ENCODE peak calls at places on chromosomes 4 and X, in eight cellular contexts. One of them, this sample, is unnamed.

GRCh38 chr4:62740296-62740695 is 1540.2 kb downstream of the ADGRL3 start:
- DNase-seq in hepatocyte: no peak
- DNase-seq in endothelial cell of umbilical vein: no peak
- DNase-seq in K562: no peak
- DNase-seq in fibroblast of lung: no peak
- DNase-seq in H1: no peak
- DNase-seq in PC-3: no peak
- DNase-seq in MM.1S: no peak
- DNase-seq in this sample: no peak

GRCh38 chr4:7255488-7255881 is 63.1 kb downstream of the SORCS2 start:
- DNase-seq in hepatocyte: no peak
- DNase-seq in endothelial cell of umbilical vein: no peak
- DNase-seq in K562: no peak
- DNase-seq in fibroblast of lung: no peak
- DNase-seq in H1: no peak
- DNase-seq in PC-3: no peak
- DNase-seq in MM.1S: no peak
- DNase-seq in this sample: no peak

GRCh38 chr4:169315530-169316306 is 45.0 kb upstream of the SH3RF1 start:
- DNase-seq in hepatocyte: peak
- DNase-seq in endothelial cell of umbilical vein: peak
- DNase-seq in K562: no peak
- DNase-seq in fibroblast of lung: peak
- DNase-seq in H1: no peak
- DNase-seq in PC-3: peak
- DNase-seq in MM.1S: no peak
- DNase-seq in this sample: peak

GRCh38 chrX:69618803-69619202 is 2.9 kb downstream of the EDA start:
- DNase-seq in hepatocyte: peak
- DNase-seq in endothelial cell of umbilical vein: peak
- DNase-seq in K562: no peak
- DNase-seq in fibroblast of lung: no peak
- DNase-seq in H1: no peak
- DNase-seq in PC-3: peak
- DNase-seq in MM.1S: peak
- DNase-seq in this sample: no peak

GRCh38 chr4:85725727-85726170 is 250.8 kb downstream of the ARHGAP24 start:
- DNase-seq in hepatocyte: peak
- DNase-seq in endothelial cell of umbilical vein: peak
- DNase-seq in K562: peak
- DNase-seq in fibroblast of lung: no peak
- DNase-seq in H1: no peak
- DNase-seq in PC-3: no peak
- DNase-seq in MM.1S: peak
- DNase-seq in this sample: no peak

GRCh38 chr4:140764785-140765392 is 8.7 kb upstream of the TBC1D9 start:
- DNase-seq in hepatocyte: peak
- DNase-seq in endothelial cell of umbilical vein: no peak
- DNase-seq in K562: no peak
- DNase-seq in fibroblast of lung: peak
- DNase-seq in H1: no peak
- DNase-seq in PC-3: no peak
- DNase-seq in MM.1S: no peak
- DNase-seq in this sample: no peak

GRCh38 chrX:9729161-9729885 is 36.3 kb downstream of the GPR143 start:
- DNase-seq in hepatocyte: no peak
- DNase-seq in endothelial cell of umbilical vein: no peak
- DNase-seq in K562: no peak
- DNase-seq in fibroblast of lung: no peak
- DNase-seq in H1: no peak
- DNase-seq in PC-3: no peak
- DNase-seq in MM.1S: no peak
- DNase-seq in this sample: no peak

GRCh38 chr4:17565846-17566245 is 11.2 kb upstream of the LAP3 start:
- DNase-seq in hepatocyte: no peak
- DNase-seq in endothelial cell of umbilical vein: no peak
- DNase-seq in K562: no peak
- DNase-seq in fibroblast of lung: no peak
- DNase-seq in H1: no peak
- DNase-seq in PC-3: no peak
- DNase-seq in MM.1S: no peak
- DNase-seq in this sample: no peak

GRCh38 chrX:153582896-153583295 is 16.0 kb downstream of the CCNQ start:
- DNase-seq in hepatocyte: peak
- DNase-seq in endothelial cell of umbilical vein: peak
- DNase-seq in K562: peak
- DNase-seq in fibroblast of lung: peak
- DNase-seq in H1: no peak
- DNase-seq in PC-3: no peak
- DNase-seq in MM.1S: peak
- DNase-seq in this sample: no peak

GRCh38 chr4:173039617-173040176 is 128.9 kb upstream of the GALNT7 start:
- DNase-seq in hepatocyte: no peak
- DNase-seq in endothelial cell of umbilical vein: no peak
- DNase-seq in K562: no peak
- DNase-seq in fibroblast of lung: no peak
- DNase-seq in H1: no peak
- DNase-seq in PC-3: peak
- DNase-seq in MM.1S: no peak
- DNase-seq in this sample: no peak

GRCh38 chr4:188680667-188681063 is 541.4 kb downstream of the TRIML1 start:
- DNase-seq in hepatocyte: no peak
- DNase-seq in endothelial cell of umbilical vein: no peak
- DNase-seq in K562: no peak
- DNase-seq in fibroblast of lung: no peak
- DNase-seq in H1: no peak
- DNase-seq in PC-3: no peak
- DNase-seq in MM.1S: no peak
- DNase-seq in this sample: no peak

GRCh38 chrX:86806786-86807185 is 658.5 kb downstream of the DACH2 start:
- DNase-seq in hepatocyte: peak
- DNase-seq in endothelial cell of umbilical vein: no peak
- DNase-seq in K562: peak
- DNase-seq in fibroblast of lung: no peak
- DNase-seq in H1: no peak
- DNase-seq in PC-3: peak
- DNase-seq in MM.1S: peak
- DNase-seq in this sample: no peak

GRCh38 chr4:6470502-6471302 is 1.7 kb downstream of the PPP2R2C start:
- DNase-seq in hepatocyte: peak
- DNase-seq in endothelial cell of umbilical vein: peak
- DNase-seq in K562: peak
- DNase-seq in fibroblast of lung: peak
- DNase-seq in H1: peak
- DNase-seq in PC-3: peak
- DNase-seq in MM.1S: no peak
- DNase-seq in this sample: no peak

GRCh38 chr4:1870578-1871443 is at the start of gene NSD2:
- DNase-seq in hepatocyte: peak
- DNase-seq in endothelial cell of umbilical vein: peak
- DNase-seq in K562: peak
- DNase-seq in fibroblast of lung: peak
- DNase-seq in H1: peak
- DNase-seq in PC-3: peak
- DNase-seq in MM.1S: peak
- DNase-seq in this sample: no peak
- TF ChIP-seq EZH2 in hepatocyte: no peak
- TF ChIP-seq EZH2 in endothelial cell of umbilical vein: no peak
- TF ChIP-seq EZH2 in K562: no peak
- TF ChIP-seq EZH2 in fibroblast of lung: no peak
- TF ChIP-seq EZH2 in H1: no peak
- TF ChIP-seq EZH2 in PC-3: no peak
- TF ChIP-seq EZH2 in MM.1S: no peak
- TF ChIP-seq EZH2 in this sample: no peak

GRCh38 chr4:37244583-37245390 is at the start of gene NWD2:
- DNase-seq in hepatocyte: peak
- DNase-seq in endothelial cell of umbilical vein: no peak
- DNase-seq in K562: no peak
- DNase-seq in fibroblast of lung: peak
- DNase-seq in H1: peak
- DNase-seq in PC-3: no peak
- DNase-seq in MM.1S: no peak
- DNase-seq in this sample: no peak

GRCh38 chr4:37246891-37247290 is 2.3 kb downstream of the NWD2 start:
- DNase-seq in hepatocyte: no peak
- DNase-seq in endothelial cell of umbilical vein: no peak
- DNase-seq in K562: no peak
- DNase-seq in fibroblast of lung: no peak
- DNase-seq in H1: no peak
- DNase-seq in PC-3: peak
- DNase-seq in MM.1S: no peak
- DNase-seq in this sample: no peak

GRCh38 chr4:37243061-37243460 is 1.5 kb upstream of the NWD2 start:
- DNase-seq in hepatocyte: peak
- DNase-seq in endothelial cell of umbilical vein: no peak
- DNase-seq in K562: no peak
- DNase-seq in fibroblast of lung: no peak
- DNase-seq in H1: peak
- DNase-seq in PC-3: no peak
- DNase-seq in MM.1S: no peak
- DNase-seq in this sample: no peak

GRCh38 chr4:37243722-37244582 is 591 bp upstream of the NWD2 start:
- DNase-seq in hepatocyte: peak
- DNase-seq in endothelial cell of umbilical vein: no peak
- DNase-seq in K562: no peak
- DNase-seq in fibroblast of lung: peak
- DNase-seq in H1: peak
- DNase-seq in PC-3: no peak
- DNase-seq in MM.1S: no peak
- DNase-seq in this sample: no peak

DNA sequence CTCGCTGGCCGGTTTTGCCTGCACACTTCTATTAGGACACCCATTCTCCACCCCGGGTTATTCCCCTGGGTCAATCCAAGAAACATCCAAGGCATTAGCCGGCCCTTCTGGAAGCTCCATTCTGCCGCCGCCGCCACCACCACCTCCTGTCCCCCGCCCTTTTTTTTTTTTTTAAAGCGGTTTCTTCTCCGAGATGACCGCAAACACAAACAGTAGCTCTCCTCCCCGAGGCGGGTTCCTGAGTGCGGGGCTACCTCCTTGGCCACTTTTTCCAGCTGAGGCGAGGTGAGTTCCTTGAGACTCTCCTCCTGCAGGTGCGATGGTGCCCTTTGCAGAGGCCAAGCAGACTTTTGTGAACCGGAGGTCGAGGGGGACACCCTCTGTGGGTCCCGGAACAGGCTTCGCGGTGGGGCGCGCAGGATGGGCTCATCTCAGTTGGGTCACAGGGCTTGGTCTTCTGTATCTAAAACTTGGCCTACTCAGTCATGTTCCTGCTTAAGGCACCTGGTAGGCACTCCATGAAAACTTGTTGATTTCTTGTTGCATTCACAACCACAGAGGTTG is 930 bp downstream of the NWD2 start:
- DNase-seq in hepatocyte: no peak
- DNase-seq in endothelial cell of umbilical vein: no peak
- DNase-seq in K562: no peak
- DNase-seq in fibroblast of lung: no peak
- DNase-seq in H1: no peak
- DNase-seq in PC-3: no peak
- DNase-seq in MM.1S: no peak
- DNase-seq in this sample: no peak
- TF ChIP-seq EZH2 in hepatocyte: no peak
- TF ChIP-seq EZH2 in endothelial cell of umbilical vein: no peak
- TF ChIP-seq EZH2 in K562: no peak
- TF ChIP-seq EZH2 in fibroblast of lung: no peak
- TF ChIP-seq EZH2 in H1: no peak
- TF ChIP-seq EZH2 in PC-3: no peak
- TF ChIP-seq EZH2 in MM.1S: no peak
- TF ChIP-seq EZH2 in this sample: no peak

GRCh38 chr4:121952290-121952689 is 430 bp upstream of the TRPC3 start:
- DNase-seq in hepatocyte: no peak
- DNase-seq in endothelial cell of umbilical vein: no peak
- DNase-seq in K562: no peak
- DNase-seq in fibroblast of lung: no peak
- DNase-seq in H1: no peak
- DNase-seq in PC-3: no peak
- DNase-seq in MM.1S: no peak
- DNase-seq in this sample: no peak
- TF ChIP-seq EZH2 in hepatocyte: no peak
- TF ChIP-seq EZH2 in endothelial cell of umbilical vein: no peak
- TF ChIP-seq EZH2 in K562: no peak
- TF ChIP-seq EZH2 in fibroblast of lung: no peak
- TF ChIP-seq EZH2 in H1: peak
- TF ChIP-seq EZH2 in PC-3: no peak
- TF ChIP-seq EZH2 in MM.1S: no peak
- TF ChIP-seq EZH2 in this sample: peak

GRCh38 chr4:72566573-72566972 is 2.4 kb downstream of the ADAMTS3 start:
- DNase-seq in hepatocyte: no peak
- DNase-seq in endothelial cell of umbilical vein: no peak
- DNase-seq in K562: no peak
- DNase-seq in fibroblast of lung: no peak
- DNase-seq in H1: no peak
- DNase-seq in PC-3: no peak
- DNase-seq in MM.1S: no peak
- DNase-seq in this sample: no peak

GRCh38 chr4:72568959-72569718 is at the start of gene ADAMTS3:
- DNase-seq in hepatocyte: peak
- DNase-seq in endothelial cell of umbilical vein: peak
- DNase-seq in K562: peak
- DNase-seq in fibroblast of lung: peak
- DNase-seq in H1: peak
- DNase-seq in PC-3: peak
- DNase-seq in MM.1S: peak
- DNase-seq in this sample: no peak

GRCh38 chr4:72567036-72567435 is 2.0 kb downstream of the ADAMTS3 start:
- DNase-seq in hepatocyte: no peak
- DNase-seq in endothelial cell of umbilical vein: peak
- DNase-seq in K562: no peak
- DNase-seq in fibroblast of lung: no peak
- DNase-seq in H1: no peak
- DNase-seq in PC-3: no peak
- DNase-seq in MM.1S: no peak
- DNase-seq in this sample: no peak

GRCh38 chr4:72569719-72570235 is 756 bp upstream of the ADAMTS3 start:
- DNase-seq in hepatocyte: no peak
- DNase-seq in endothelial cell of umbilical vein: peak
- DNase-seq in K562: no peak
- DNase-seq in fibroblast of lung: peak
- DNase-seq in H1: no peak
- DNase-seq in PC-3: peak
- DNase-seq in MM.1S: no peak
- DNase-seq in this sample: no peak

DNA sequence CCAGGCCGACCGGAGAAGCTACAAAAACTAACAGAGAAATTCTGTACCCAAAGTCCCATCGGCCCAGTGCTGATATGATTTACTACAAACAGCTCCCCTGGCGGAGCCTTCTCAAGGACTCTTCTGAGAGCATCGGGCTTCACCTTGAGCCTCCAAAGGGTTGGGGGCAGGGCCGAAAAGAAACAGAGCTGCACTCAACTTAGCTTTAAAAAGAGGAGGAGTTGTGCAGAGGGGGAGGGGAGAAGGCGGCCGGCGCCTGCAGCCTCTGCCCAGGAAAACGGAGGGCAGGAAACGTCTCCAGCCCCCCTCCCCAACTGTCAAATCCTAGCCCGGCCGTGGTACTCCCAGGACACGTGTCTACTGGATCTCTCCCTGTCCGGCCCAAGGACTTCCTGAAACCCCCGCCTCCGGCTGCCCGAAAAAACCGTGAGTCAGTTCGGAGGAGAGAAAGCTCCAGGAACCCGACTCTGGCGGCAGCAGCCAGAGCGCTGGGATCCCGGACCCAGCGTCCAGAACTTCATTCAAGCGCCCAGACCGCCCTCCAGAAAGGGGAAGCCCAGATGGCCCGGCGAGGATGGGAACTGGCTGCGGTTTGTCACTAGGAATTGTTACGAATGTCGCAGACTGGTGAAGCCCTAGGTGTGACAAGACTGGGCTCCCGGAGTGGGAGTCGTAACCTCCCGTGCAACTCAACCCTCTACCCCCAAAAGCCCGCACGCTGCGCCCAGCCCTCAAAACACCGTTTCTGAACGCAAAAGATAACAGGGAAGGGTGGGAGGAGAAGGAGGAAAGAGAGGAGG is 1.0 kb downstream of the ADAMTS3 start:
- DNase-seq in hepatocyte: peak
- DNase-seq in endothelial cell of umbilical vein: peak
- DNase-seq in K562: peak
- DNase-seq in fibroblast of lung: peak
- DNase-seq in H1: peak
- DNase-seq in PC-3: peak
- DNase-seq in MM.1S: peak
- DNase-seq in this sample: no peak
- TF ChIP-seq EZH2 in hepatocyte: no peak
- TF ChIP-seq EZH2 in endothelial cell of umbilical vein: no peak
- TF ChIP-seq EZH2 in K562: no peak
- TF ChIP-seq EZH2 in fibroblast of lung: no peak
- TF ChIP-seq EZH2 in H1: no peak
- TF ChIP-seq EZH2 in PC-3: no peak
- TF ChIP-seq EZH2 in MM.1S: no peak
- TF ChIP-seq EZH2 in this sample: no peak